ENCODE peak calls at places on chromosomes 6 and 20, in four cellular contexts. U is MM.1S, Q is left ventricle myocardium inferior, D is uterus. Y is an unnamed sample.

GRCh38 chr6:115934145-115934544 is 126.5 kb downstream of the FRK start:
- DNase-seq in U (no peak), Q (no peak), D (no peak), Y (no peak)

GRCh38 chr20:31712564-31713311 is 9.9 kb downstream of the BCL2L1 start:
- DNase-seq in U (no peak), Q (peak), D (peak), Y (no peak)

GRCh38 chr6:36750090-36750489 is 52.5 kb downstream of the RAB44 start:
- DNase-seq in U (no peak), Q (no peak), D (no peak), Y (no peak)

GRCh38 chr20:2006452-2007381 is 12.9 kb upstream of the PDYN start:
- DNase-seq in U (peak), Q (no peak), D (no peak), Y (no peak)

GRCh38 chr6:20757761-20758160 is 223.5 kb downstream of the CDKAL1 start:
- DNase-seq in U (no peak), Q (no peak), D (no peak), Y (no peak)

GRCh38 chr6:1757133-1757532 is 147.4 kb downstream of the FOXC1 start:
- DNase-seq in U (no peak), Q (no peak), D (no peak), Y (no peak)

GRCh38 chr20:45459606-45460005 is 9.9 kb upstream of the WFDC2 start:
- DNase-seq in U (no peak), Q (no peak), D (no peak), Y (no peak)

GRCh38 chr6:4059115-4059777 is 19.7 kb downstream of the FAM217A start:
- DNase-seq in U (no peak), Q (no peak), D (no peak), Y (no peak)

GRCh38 chr20:24339179-24339578 is 130.2 kb upstream of the SYNDIG1 start:
- DNase-seq in U (no peak), Q (no peak), D (no peak), Y (no peak)

GRCh38 chr20:59232618-59233017 is 67.8 kb upstream of the EDN3 start:
- DNase-seq in U (no peak), Q (no peak), D (no peak), Y (no peak)

GRCh38 chr6:167336818-167337217 is 11.9 kb downstream of the TTLL2 start:
- DNase-seq in U (no peak), Q (no peak), D (no peak), Y (no peak)

GRCh38 chr20:2829376-2829775 is 11.1 kb downstream of the PCED1A start:
- DNase-seq in U (no peak), Q (no peak), D (no peak), Y (no peak)

GRCh38 chr6:152001408-152001807 is 193.9 kb downstream of the ESR1 start:
- DNase-seq in U (no peak), Q (no peak), D (no peak), Y (no peak)
- H3K4me3 ChIP-seq in U (no peak), Q (no peak), D (no peak), Y (no peak)

DNA sequence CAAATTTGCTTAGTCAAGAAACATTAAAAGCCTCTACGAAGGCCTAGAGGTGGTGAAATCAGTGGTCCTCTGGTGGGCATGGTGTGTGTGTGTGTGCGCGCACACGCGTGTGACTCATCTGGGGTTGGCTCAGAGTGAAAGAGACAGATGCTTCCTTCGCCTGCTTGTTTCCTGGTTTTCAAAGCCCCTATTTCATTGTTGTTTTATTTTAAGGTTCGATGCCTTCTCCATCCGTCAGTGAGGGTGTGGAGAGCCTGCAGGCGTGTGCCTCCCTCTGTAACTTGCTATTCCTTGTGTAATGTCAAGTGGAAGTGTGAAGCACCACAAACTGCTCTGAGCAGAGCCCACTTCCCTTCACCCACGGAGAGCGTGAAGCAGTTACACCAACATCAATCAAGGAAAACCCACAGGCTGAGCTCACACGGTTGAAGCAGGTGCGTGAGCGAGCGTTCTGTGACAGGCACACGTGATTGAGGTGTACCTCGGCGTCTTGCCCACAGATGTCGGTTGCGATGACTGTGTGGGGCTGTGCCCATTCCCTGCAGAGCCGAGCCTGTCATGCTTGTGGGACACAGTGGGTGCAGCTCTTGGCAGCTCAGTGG is 233.9 kb downstream of the PRL start:
- DNase-seq in U (no peak), Q (no peak), D (no peak), Y (peak)
- H3K4me3 ChIP-seq in U (no peak), Q (no peak), D (no peak), Y (no peak)

GRCh38 chr20:4022386-4023350 is 7.3 kb upstream of the RNF24 start:
- DNase-seq in U (no peak), Q (no peak), D (no peak), Y (no peak)

GRCh38 chr20:4025125-4025524 is 9.8 kb upstream of the RNF24 start:
- DNase-seq in U (no peak), Q (no peak), D (no peak), Y (no peak)

GRCh38 chr20:4027590-4028265 is 12.4 kb upstream of the RNF24 start:
- DNase-seq in U (no peak), Q (no peak), D (no peak), Y (no peak)

GRCh38 chr20:4025679-4026078 is 10.3 kb upstream of the RNF24 start:
- DNase-seq in U (no peak), Q (no peak), D (no peak), Y (no peak)

DNA sequence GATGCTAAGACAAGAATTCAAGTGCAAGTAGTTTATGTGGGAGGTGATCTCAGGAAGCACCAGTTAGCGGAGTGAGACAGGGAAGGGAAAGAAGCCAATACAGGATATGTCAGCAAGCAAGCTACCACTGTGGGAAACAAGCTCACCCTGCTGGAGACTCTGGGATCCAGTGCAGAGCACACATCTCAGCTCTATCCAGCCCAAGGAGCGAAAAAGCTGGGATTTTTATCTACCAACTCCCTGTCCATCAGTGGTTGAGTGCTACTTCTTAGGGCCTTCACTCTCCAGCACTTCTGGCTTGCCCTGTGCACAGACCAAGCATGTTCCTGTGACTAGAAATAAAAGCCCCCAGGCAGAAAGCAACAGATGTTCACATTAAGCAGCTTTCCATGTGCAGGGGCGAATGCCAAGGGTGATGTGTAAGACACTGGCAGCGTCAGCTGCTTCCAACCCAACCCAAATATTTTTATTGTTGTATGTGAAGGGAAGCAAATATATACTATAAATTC is 10.8 kb upstream of the RNF24 start:
- DNase-seq in U (no peak), Q (no peak), D (peak), Y (no peak)
- H3K4me3 ChIP-seq in U (no peak), Q (no peak), D (no peak), Y (no peak)

GRCh38 chr6:39228111-39228971 is 934 bp downstream of the KCNK5 start:
- DNase-seq in U (no peak), Q (no peak), D (no peak), Y (no peak)
- H3K4me3 ChIP-seq in U (no peak), Q (peak), D (peak), Y (peak)

DNA sequence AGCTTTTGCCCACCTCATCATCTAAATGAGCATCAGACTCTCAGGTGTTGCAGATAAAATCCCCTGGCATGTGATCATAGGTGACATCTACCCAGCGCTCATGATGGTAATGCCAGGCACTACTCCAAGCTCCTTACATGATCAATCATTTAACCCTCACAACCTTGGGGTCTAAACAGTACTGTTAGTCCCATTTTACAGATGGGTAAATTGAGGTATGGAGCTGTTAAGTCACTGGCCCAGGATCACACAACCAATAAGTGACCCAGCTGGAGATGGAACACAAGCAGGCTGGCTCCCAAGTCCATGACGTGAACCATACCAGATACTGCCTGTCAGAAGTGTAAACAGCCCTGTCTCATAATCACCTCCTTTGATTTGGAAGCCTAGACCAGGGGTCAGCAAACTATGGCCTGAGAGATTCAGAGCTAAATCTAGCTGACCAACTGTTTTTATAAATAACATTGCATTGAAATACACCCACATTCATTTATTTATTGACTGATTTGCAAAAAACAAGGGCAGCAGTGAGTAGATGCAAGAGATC is 79.2 kb downstream of the UNC5CL start:
- DNase-seq in U (no peak), Q (no peak), D (no peak), Y (no peak)
- H3K4me3 ChIP-seq in U (no peak), Q (no peak), D (no peak), Y (no peak)